ENCODE peak calls at places on chromosomes 3 and 15, in six cellular contexts. I, F, M, T, B and C are unnamed samples.

GRCh38 chr3:152205097-152205593 is 63.6 kb upstream of the MBNL1 start:
- DNase-seq in I (no peak), F (no peak), M (no peak), T (no peak), B (no peak), C (no peak)

GRCh38 chr3:147930417-147930816 is 521.3 kb downstream of the ZIC1 start:
- DNase-seq in I (peak), F (no peak), M (no peak), T (no peak), B (no peak), C (no peak)

GRCh38 chr3:47130557-47130956 is 33.4 kb downstream of the SETD2 start:
- DNase-seq in I (no peak), F (no peak), M (no peak), T (no peak), B (no peak), C (no peak)

GRCh38 chr3:82144811-82145210 is 383.4 kb upstream of the GBE1 start:
- DNase-seq in I (no peak), F (no peak), M (no peak), T (no peak), B (no peak), C (no peak)

GRCh38 chr3:137075020-137075419 is 117.2 kb downstream of the IL20RB start:
- DNase-seq in I (no peak), F (no peak), M (no peak), T (no peak), B (no peak), C (no peak)

GRCh38 chr3:125512135-125512920 is 7.7 kb downstream of the SNX4 start:
- DNase-seq in I (peak), F (peak), M (no peak), T (no peak), B (no peak), C (no peak)

GRCh38 chr3:122496529-122496928 is 18.2 kb downstream of the KPNA1 start:
- DNase-seq in I (no peak), F (no peak), M (no peak), T (no peak), B (no peak), C (no peak)

GRCh38 chr3:168847293-168847883 is 751.7 kb upstream of the GOLIM4 start:
- DNase-seq in I (peak), F (no peak), M (no peak), T (peak), B (no peak), C (no peak)

GRCh38 chr3:138397983-138398382 is 36.4 kb upstream of the ESYT3 start:
- DNase-seq in I (no peak), F (no peak), M (no peak), T (no peak), B (no peak), C (no peak)

GRCh38 chr3:53114412-53115074 is 15.7 kb downstream of the RFT1 start:
- DNase-seq in I (no peak), F (no peak), M (no peak), T (no peak), B (no peak), C (no peak)

GRCh38 chr15:47945869-47946666 is 174.7 kb upstream of the SLC24A5 start:
- DNase-seq in I (no peak), F (no peak), M (no peak), T (no peak), B (no peak), C (no peak)

GRCh38 chr3:139353920-139354556 is 10.2 kb downstream of the MRPS22 start:
- DNase-seq in I (peak), F (no peak), M (no peak), T (peak), B (no peak), C (no peak)